ENCODE peak calls at places on chromosomes 11 and 22, in four cellular contexts. One of them, this sample, is unnamed.

GRCh38 chr11:7219457-7219856 is 32.2 kb upstream of the SYT9 start:
- DNase-seq in left ventricle myocardium inferior: no peak
- DNase-seq in CD14-positive monocyte: no peak
- DNase-seq in Panc1: no peak
- DNase-seq in this sample: no peak

GRCh38 chr22:26617251-26618199 is at the start of gene CRYBB1:
- DNase-seq in left ventricle myocardium inferior: peak
- DNase-seq in Panc1: no peak
- DNase-seq in CD14-positive monocyte: peak
- DNase-seq in this sample: peak

GRCh38 chr11:1224491-1225385 is 1.9 kb downstream of the MUC5B start:
- DNase-seq in Panc1: no peak
- DNase-seq in left ventricle myocardium inferior: no peak
- DNase-seq in CD14-positive monocyte: peak
- DNase-seq in this sample: peak

GRCh38 chr22:37052386-37053309 is 1.1 kb downstream of the KCTD17 start:
- DNase-seq in left ventricle myocardium inferior: no peak
- DNase-seq in CD14-positive monocyte: no peak
- DNase-seq in Panc1: no peak
- DNase-seq in this sample: peak

GRCh38 chr11:6576471-6577373 is 26.7 kb downstream of the RRP8 start:
- DNase-seq in left ventricle myocardium inferior: no peak
- DNase-seq in Panc1: no peak
- DNase-seq in CD14-positive monocyte: no peak
- DNase-seq in this sample: peak

GRCh38 chr11:82536706-82537105 is 197.0 kb downstream of the FAM181B start:
- DNase-seq in left ventricle myocardium inferior: no peak
- DNase-seq in Panc1: no peak
- DNase-seq in CD14-positive monocyte: no peak
- DNase-seq in this sample: no peak

GRCh38 chr11:76523147-76523546 is 78.3 kb downstream of the EMSY start:
- DNase-seq in left ventricle myocardium inferior: no peak
- DNase-seq in CD14-positive monocyte: no peak
- DNase-seq in Panc1: no peak
- DNase-seq in this sample: no peak

GRCh38 chr11:134322553-134322952 is 9.2 kb upstream of the GLB1L2 start:
- DNase-seq in left ventricle myocardium inferior: no peak
- DNase-seq in CD14-positive monocyte: no peak
- DNase-seq in Panc1: no peak
- DNase-seq in this sample: no peak

GRCh38 chr11:59574467-59574866 is 41.1 kb downstream of the OSBP start:
- DNase-seq in Panc1: no peak
- DNase-seq in left ventricle myocardium inferior: no peak
- DNase-seq in CD14-positive monocyte: no peak
- DNase-seq in this sample: no peak

GRCh38 chr11:35734669-35735068 is 72.1 kb downstream of the TRIM44 start:
- DNase-seq in left ventricle myocardium inferior: no peak
- DNase-seq in CD14-positive monocyte: no peak
- DNase-seq in Panc1: no peak
- DNase-seq in this sample: no peak